ENCODE peak calls at places on chromosome 15, in seven cellular contexts. One of them, this sample, is unnamed. For H3K4me1, the result is how much of the 10 kb centered on the place peaks cover.

GRCh38 chr15:44710236-44711088 is 661 bp downstream of the PATL2 start:
- DNase-seq in endothelial cell of umbilical vein: no peak
- DNase-seq in Panc1: no peak
- DNase-seq in IMR-90: peak
- DNase-seq in ovary: no peak
- DNase-seq in tibial nerve: no peak
- DNase-seq in uterus: peak
- DNase-seq in this sample: peak

GRCh38 chr15:70505411-70505919 is 257.9 kb downstream of the UACA start:
- DNase-seq in endothelial cell of umbilical vein: peak
- DNase-seq in Panc1: peak
- DNase-seq in IMR-90: peak
- DNase-seq in ovary: no peak
- DNase-seq in tibial nerve: no peak
- DNase-seq in uterus: no peak
- DNase-seq in this sample: no peak

GRCh38 chr15:43792761-43793493 is 807 bp downstream of the SERF2 start:
- DNase-seq in endothelial cell of umbilical vein: peak
- DNase-seq in Panc1: no peak
- DNase-seq in IMR-90: peak
- DNase-seq in ovary: peak
- DNase-seq in tibial nerve: no peak
- DNase-seq in uterus: no peak
- DNase-seq in this sample: peak

GRCh38 chr15:68384451-68385239 is 47.3 kb downstream of the ITGA11 start:
- DNase-seq in endothelial cell of umbilical vein: peak
- DNase-seq in Panc1: no peak
- DNase-seq in IMR-90: peak
- DNase-seq in ovary: peak
- DNase-seq in tibial nerve: no peak
- DNase-seq in uterus: peak
- DNase-seq in this sample: no peak

GRCh38 chr15:99568548-99569352 is 3.0 kb downstream of the MEF2A start:
- DNase-seq in endothelial cell of umbilical vein: peak
- DNase-seq in Panc1: no peak
- DNase-seq in IMR-90: peak
- DNase-seq in ovary: no peak
- DNase-seq in tibial nerve: no peak
- DNase-seq in uterus: no peak
- DNase-seq in this sample: no peak

GRCh38 chr15:49239105-49239504 is 69.1 kb downstream of the GALK2 start:
- DNase-seq in endothelial cell of umbilical vein: no peak
- DNase-seq in Panc1: no peak
- DNase-seq in IMR-90: peak
- DNase-seq in ovary: no peak
- DNase-seq in tibial nerve: no peak
- DNase-seq in uterus: no peak
- DNase-seq in this sample: no peak

GRCh38 chr15:89917442-89918085 is 4.8 kb upstream of the ARPIN start:
- DNase-seq in endothelial cell of umbilical vein: no peak
- DNase-seq in Panc1: no peak
- DNase-seq in IMR-90: no peak
- DNase-seq in ovary: no peak
- DNase-seq in tibial nerve: no peak
- DNase-seq in uterus: no peak
- DNase-seq in this sample: no peak

GRCh38 chr15:52496776-52497470 is 31.8 kb downstream of the MYO5A start:
- DNase-seq in endothelial cell of umbilical vein: peak
- DNase-seq in Panc1: peak
- DNase-seq in IMR-90: peak
- DNase-seq in ovary: no peak
- DNase-seq in tibial nerve: no peak
- DNase-seq in uterus: no peak
- DNase-seq in this sample: no peak

GRCh38 chr15:80419546-80419945 is 15.4 kb downstream of the ARNT2 start:
- DNase-seq in endothelial cell of umbilical vein: peak
- DNase-seq in Panc1: no peak
- DNase-seq in IMR-90: peak
- DNase-seq in ovary: no peak
- DNase-seq in tibial nerve: no peak
- DNase-seq in uterus: no peak
- DNase-seq in this sample: no peak

GRCh38 chr15:27418729-27419128 is 447.7 kb downstream of the GABRG3 start:
- DNase-seq in endothelial cell of umbilical vein: no peak
- DNase-seq in Panc1: no peak
- DNase-seq in IMR-90: no peak
- DNase-seq in ovary: no peak
- DNase-seq in tibial nerve: no peak
- DNase-seq in uterus: no peak
- DNase-seq in this sample: no peak

GRCh38 chr15:101710806-101711205 is 13.5 kb downstream of the TARS3 start:
- DNase-seq in endothelial cell of umbilical vein: no peak
- DNase-seq in Panc1: no peak
- DNase-seq in IMR-90: peak
- DNase-seq in ovary: no peak
- DNase-seq in tibial nerve: no peak
- DNase-seq in uterus: no peak
- DNase-seq in this sample: no peak

GRCh38 chr15:29220852-29221251 is 48.8 kb downstream of the NSMCE3 start:
- DNase-seq in endothelial cell of umbilical vein: no peak
- DNase-seq in Panc1: no peak
- DNase-seq in IMR-90: no peak
- DNase-seq in ovary: no peak
- DNase-seq in tibial nerve: no peak
- DNase-seq in uterus: no peak
- DNase-seq in this sample: no peak

GRCh38 chr15:67082007-67082536 is 16.7 kb downstream of the SMAD3 start:
- DNase-seq in endothelial cell of umbilical vein: peak
- DNase-seq in Panc1: no peak
- DNase-seq in IMR-90: no peak
- DNase-seq in ovary: no peak
- DNase-seq in tibial nerve: no peak
- DNase-seq in uterus: no peak
- DNase-seq in this sample: no peak

GRCh38 chr15:67080118-67080899 is 14.9 kb downstream of the SMAD3 start:
- DNase-seq in endothelial cell of umbilical vein: no peak
- DNase-seq in Panc1: no peak
- DNase-seq in IMR-90: peak
- DNase-seq in ovary: peak
- DNase-seq in tibial nerve: no peak
- DNase-seq in uterus: no peak
- DNase-seq in this sample: peak

GRCh38 chr15:67079361-67079760 is 14.0 kb downstream of the SMAD3 start:
- DNase-seq in endothelial cell of umbilical vein: no peak
- DNase-seq in Panc1: no peak
- DNase-seq in IMR-90: peak
- DNase-seq in ovary: no peak
- DNase-seq in tibial nerve: no peak
- DNase-seq in uterus: no peak
- DNase-seq in this sample: no peak

GRCh38 chr15:67083135-67083766 is 17.8 kb downstream of the SMAD3 start:
- DNase-seq in endothelial cell of umbilical vein: no peak
- DNase-seq in Panc1: no peak
- DNase-seq in IMR-90: peak
- DNase-seq in ovary: no peak
- DNase-seq in tibial nerve: no peak
- DNase-seq in uterus: no peak
- DNase-seq in this sample: no peak

DNA sequence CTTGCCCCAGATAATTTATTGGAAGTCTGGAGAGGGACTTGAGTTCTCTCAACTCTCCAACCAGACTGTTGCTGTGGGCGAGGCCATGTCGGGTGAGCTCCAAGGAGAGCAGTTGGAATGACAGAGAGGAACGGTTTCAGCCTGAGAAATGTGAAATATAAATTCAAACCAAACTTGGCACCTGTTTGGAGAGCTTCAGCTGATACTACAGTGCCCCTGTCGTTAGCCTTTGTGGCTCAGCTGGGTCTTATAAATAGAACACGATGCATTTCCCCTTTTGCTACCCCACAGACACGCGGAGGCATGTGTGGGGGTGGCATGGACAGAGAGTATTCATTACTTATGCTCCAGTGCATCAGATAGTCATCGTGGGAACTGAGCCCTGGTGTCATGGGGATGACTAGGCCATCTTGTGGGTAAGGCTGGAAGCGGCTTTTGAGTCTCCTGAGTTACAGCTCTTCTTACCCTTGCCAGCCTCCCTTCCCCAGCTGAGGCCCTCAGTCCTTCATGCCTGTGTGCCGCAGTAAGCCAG is 15.6 kb downstream of the SMAD3 start:
- DNase-seq in endothelial cell of umbilical vein: peak
- DNase-seq in Panc1: no peak
- DNase-seq in IMR-90: peak
- DNase-seq in ovary: no peak
- DNase-seq in tibial nerve: no peak
- DNase-seq in uterus: peak
- DNase-seq in this sample: peak
- TF ChIP-seq CTCF in endothelial cell of umbilical vein: no peak
- TF ChIP-seq CTCF in Panc1: peak
- TF ChIP-seq CTCF in IMR-90: peak
- TF ChIP-seq CTCF in ovary: no peak
- TF ChIP-seq CTCF in tibial nerve: no peak
- TF ChIP-seq CTCF in uterus: no peak
- TF ChIP-seq CTCF in this sample: no peak

GRCh38 chr15:93066834-93067648 is 22.0 kb downstream of the RGMA start:
- DNase-seq in endothelial cell of umbilical vein: no peak
- DNase-seq in Panc1: no peak
- DNase-seq in IMR-90: no peak
- DNase-seq in ovary: no peak
- DNase-seq in tibial nerve: no peak
- DNase-seq in uterus: no peak
- DNase-seq in this sample: no peak
- H3K4me1 ChIP-seq in endothelial cell of umbilical vein: under half
- H3K4me1 ChIP-seq in Panc1: under half
- H3K4me1 ChIP-seq in IMR-90: under half
- H3K4me1 ChIP-seq in ovary: under half
- H3K4me1 ChIP-seq in tibial nerve: under half
- H3K4me1 ChIP-seq in uterus: under half
- H3K4me1 ChIP-seq in this sample: under half

GRCh38 chr15:65287515-65287845 is 797 bp upstream of the PARP16 start:
- DNase-seq in endothelial cell of umbilical vein: no peak
- DNase-seq in Panc1: no peak
- DNase-seq in IMR-90: peak
- DNase-seq in ovary: no peak
- DNase-seq in tibial nerve: no peak
- DNase-seq in uterus: no peak
- DNase-seq in this sample: no peak
- H3K4me3 ChIP-seq in endothelial cell of umbilical vein: no peak
- H3K4me3 ChIP-seq in Panc1: peak
- H3K4me3 ChIP-seq in IMR-90: no peak
- H3K4me3 ChIP-seq in ovary: no peak
- H3K4me3 ChIP-seq in tibial nerve: no peak
- H3K4me3 ChIP-seq in uterus: no peak
- H3K4me3 ChIP-seq in this sample: no peak

GRCh38 chr15:22988811-22989210 is 8.6 kb upstream of the CYFIP1 start:
- DNase-seq in endothelial cell of umbilical vein: no peak
- DNase-seq in Panc1: no peak
- DNase-seq in IMR-90: no peak
- DNase-seq in ovary: no peak
- DNase-seq in tibial nerve: no peak
- DNase-seq in uterus: no peak
- DNase-seq in this sample: no peak

GRCh38 chr15:22992026-22992331 is 11.8 kb upstream of the CYFIP1 start:
- DNase-seq in endothelial cell of umbilical vein: no peak
- DNase-seq in Panc1: no peak
- DNase-seq in IMR-90: no peak
- DNase-seq in ovary: no peak
- DNase-seq in tibial nerve: no peak
- DNase-seq in uterus: no peak
- DNase-seq in this sample: no peak

GRCh38 chr15:22995786-22996185 is 15.6 kb upstream of the CYFIP1 start:
- DNase-seq in endothelial cell of umbilical vein: no peak
- DNase-seq in Panc1: no peak
- DNase-seq in IMR-90: no peak
- DNase-seq in ovary: no peak
- DNase-seq in tibial nerve: no peak
- DNase-seq in uterus: no peak
- DNase-seq in this sample: no peak

GRCh38 chr15:22989576-22990477 is 9.7 kb upstream of the CYFIP1 start:
- DNase-seq in endothelial cell of umbilical vein: no peak
- DNase-seq in Panc1: no peak
- DNase-seq in IMR-90: no peak
- DNase-seq in ovary: no peak
- DNase-seq in tibial nerve: no peak
- DNase-seq in uterus: no peak
- DNase-seq in this sample: no peak
- TF ChIP-seq CTCF in endothelial cell of umbilical vein: no peak
- TF ChIP-seq CTCF in Panc1: no peak
- TF ChIP-seq CTCF in IMR-90: no peak
- TF ChIP-seq CTCF in ovary: no peak
- TF ChIP-seq CTCF in tibial nerve: no peak
- TF ChIP-seq CTCF in uterus: no peak
- TF ChIP-seq CTCF in this sample: no peak